ENCODE peak calls at places on chromosome 7, in four cellular contexts. Z is H1, Y is K562, T is HepG2. K is an unnamed sample.

GRCh38 chr7:27247452-27248426 is 5.1 kb downstream of the EVX1 start:
- DNase-seq in Z (no peak), T (no peak), Y (no peak), K (no peak)

GRCh38 chr7:137874390-137874789 is 27.6 kb upstream of the DGKI start:
- DNase-seq in Y (no peak), T (no peak), Z (no peak), K (no peak)

GRCh38 chr7:27241189-27242045 is 1.2 kb upstream of the EVX1 start:
- DNase-seq in Y (no peak), Z (peak; percentile 65), T (no peak), K (no peak)

GRCh38 chr7:108037140-108037539 is 34.2 kb upstream of the LAMB1 start:
- DNase-seq in T (no peak), Z (no peak), Y (peak; percentile 49), K (no peak)

GRCh38 chr7:7569615-7570014 is 2.9 kb downstream of the MIOS start:
- DNase-seq in Y (no peak), T (no peak), Z (no peak), K (no peak)

GRCh38 chr7:2508327-2509231 is 11.0 kb upstream of the LFNG start:
- DNase-seq in Z (no peak), Y (no peak), T (no peak), K (no peak)

GRCh38 chr7:157910446-157910845 is 573.6 kb downstream of the DNAJB6 start:
- DNase-seq in Y (no peak), Z (no peak), T (no peak), K (no peak)

GRCh38 chr7:128841961-128842673 is 11.9 kb downstream of the FLNC start:
- DNase-seq in Y (peak; percentile 80), T (no peak), Z (peak; percentile 88), K (no peak)

GRCh38 chr7:134545918-134546317 is 3.0 kb upstream of the AKR1B15 start:
- DNase-seq in Y (no peak), T (no peak), Z (no peak), K (no peak)

GRCh38 chr7:95469850-95470249 is 15.9 kb upstream of the ASB4 start:
- DNase-seq in Z (no peak), T (peak; percentile 66), Y (no peak), K (no peak)

GRCh38 chr7:95847061-95847460 is 74.7 kb downstream of the DYNC1I1 start:
- DNase-seq in Z (no peak), Y (no peak), T (no peak), K (no peak)

GRCh38 chr7:107322015-107322414 is 147.8 kb upstream of the GPR22 start:
- DNase-seq in Z (no peak), Y (peak; percentile 80), T (no peak), K (no peak)

GRCh38 chr7:32680259-32681173 is 185.2 kb downstream of the AVL9 start:
- DNase-seq in Y (peak; percentile 92), T (no peak), Z (no peak), K (no peak)

GRCh38 chr7:16295558-16295957 is 125.8 kb downstream of the CRPPA start:
- DNase-seq in T (no peak), Y (no peak), Z (no peak), K (no peak)

GRCh38 chr7:16989883-16990413 is 108.2 kb upstream of the AGR3 start:
- DNase-seq in Y (no peak), Z (no peak), T (peak; percentile 100), K (no peak)

GRCh38 chr7:149830997-149831729 is 7.0 kb upstream of the ZNF862 start:
- DNase-seq in Z (no peak), Y (no peak), T (no peak), K (no peak)

GRCh38 chr7:141999219-141999618 is 3.5 kb downstream of the MGAM start:
- DNase-seq in T (no peak), Z (no peak), Y (no peak), K (no peak)

GRCh38 chr7:111903797-111904196 is 302.4 kb downstream of the DOCK4 start:
- DNase-seq in Z (no peak), Y (no peak), T (no peak), K (no peak)

GRCh38 chr7:98909487-98909886 is 31.2 kb downstream of the TRRAP start:
- DNase-seq in Z (no peak), Y (no peak), T (no peak), K (no peak)

DNA sequence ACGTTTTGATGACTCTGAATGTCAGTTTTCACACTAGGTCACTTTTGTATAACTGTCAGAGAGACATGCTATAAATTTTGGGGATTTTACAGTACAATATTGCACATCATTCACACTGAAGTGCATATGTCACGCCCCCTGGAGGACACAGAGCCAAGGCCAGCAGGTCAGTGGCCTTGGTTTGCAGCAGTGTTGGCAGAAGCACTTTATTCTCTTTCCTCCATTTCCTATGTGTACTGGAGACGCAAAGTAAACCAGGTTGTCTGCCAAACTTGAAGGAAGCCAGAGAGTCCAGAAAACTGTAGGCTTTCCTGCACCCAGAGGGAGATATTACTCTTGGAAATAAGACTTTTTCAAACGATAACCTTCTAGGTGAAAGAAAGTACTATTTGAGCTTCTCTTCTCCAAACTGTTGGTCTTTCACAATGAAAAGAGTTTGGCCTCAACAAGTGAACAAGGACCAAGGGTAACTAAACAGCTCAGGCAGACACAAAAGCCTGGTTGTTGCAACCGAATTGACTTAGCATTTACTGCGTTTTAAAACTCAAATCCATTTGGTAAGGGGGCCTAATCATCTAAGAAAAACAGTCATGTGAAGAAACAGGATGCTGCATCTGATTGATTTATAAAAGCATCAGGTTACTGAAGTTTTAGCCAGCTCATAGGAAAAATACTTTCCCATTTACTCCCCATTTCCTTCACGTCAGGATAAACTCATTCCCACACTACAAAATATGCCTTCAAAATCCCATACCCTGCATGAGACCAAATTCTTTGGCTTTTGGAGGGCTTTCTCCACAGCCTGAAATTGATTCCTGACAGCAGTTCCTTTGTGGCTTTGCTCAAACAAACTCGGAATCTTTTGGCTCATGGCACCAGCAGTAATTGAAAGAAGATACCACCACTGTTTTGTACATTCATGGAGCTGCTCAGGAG is 83.0 kb upstream of the SEC61G start:
- DNase-seq in T (peak; percentile 36), Z (no peak), Y (peak; percentile 49), K (no peak)
- TF ChIP-seq USF2 in T (no peak), Z (no peak), Y (no peak), K (no peak)

DNA sequence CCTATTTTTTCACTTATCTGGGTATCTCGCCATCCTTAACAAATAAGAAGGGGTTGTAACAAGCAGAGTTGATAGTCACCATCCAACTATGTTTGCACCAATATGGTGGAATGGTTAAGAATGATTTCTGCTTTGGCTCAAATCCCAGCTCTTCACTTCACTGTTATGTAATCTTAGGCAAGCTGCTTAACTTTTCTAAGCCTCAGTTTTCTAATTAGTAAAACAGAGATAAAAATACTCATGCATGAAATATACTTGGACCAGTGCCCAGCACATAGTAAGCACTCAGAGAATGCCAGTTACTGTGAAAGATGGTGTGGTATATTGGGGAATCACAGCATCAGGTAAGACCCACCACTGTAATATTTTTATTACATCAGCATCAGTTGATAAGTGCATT is 33.6 kb downstream of the ABCB1 start:
- DNase-seq in T (no peak), Y (no peak), Z (no peak), K (no peak)
- TF ChIP-seq HDAC6 in T (no peak), Y (no peak), Z (no peak), K (no peak)

GRCh38 chr7:9557853-9558252 is 1124.4 kb downstream of the NXPH1 start:
- DNase-seq in Y (no peak), Z (no peak), T (no peak), K (no peak)
- TF ChIP-seq USF2 in Y (no peak), Z (no peak), T (no peak), K (no peak)

DNA sequence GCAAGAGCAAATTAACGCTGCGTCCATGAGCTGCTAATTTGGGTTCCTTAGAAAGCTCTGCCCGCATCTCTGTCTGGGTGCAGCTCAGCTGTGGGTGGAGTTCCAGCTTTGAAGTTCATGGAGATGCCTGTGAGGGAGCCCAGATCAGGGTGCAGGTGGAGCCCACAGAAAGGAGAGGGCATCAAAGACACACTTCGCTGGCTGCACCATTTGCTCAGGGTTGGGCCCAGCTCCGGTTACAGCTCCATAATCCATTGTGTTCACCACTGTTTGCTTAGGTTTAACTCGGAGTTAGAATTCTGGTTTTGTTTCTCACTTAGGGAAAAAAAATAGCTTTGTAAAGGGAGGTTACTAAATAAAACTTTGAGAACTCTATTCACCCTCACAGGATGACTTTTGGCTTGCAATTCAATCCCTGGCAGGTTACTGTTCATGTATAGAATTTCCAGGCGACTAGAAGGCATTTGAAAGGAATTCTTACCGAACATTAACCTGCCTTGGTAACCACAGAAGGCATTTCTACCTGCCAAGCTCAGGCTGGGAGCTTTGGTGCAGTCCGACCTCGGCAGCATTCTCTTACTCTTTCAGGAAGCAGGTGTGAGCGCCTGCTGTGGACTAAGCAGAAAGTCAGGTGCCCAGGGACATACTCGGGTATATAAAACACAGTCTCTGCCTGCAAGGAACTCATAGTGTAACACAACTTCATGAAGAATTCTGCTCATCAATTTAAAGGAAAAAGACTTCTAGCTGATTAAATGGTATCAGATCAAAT is 179.5 kb upstream of the RNF32 start:
- DNase-seq in Y (no peak), T (peak; percentile 59), Z (no peak), K (no peak)
- TF ChIP-seq HDAC6 in Y (no peak), T (no peak), Z (no peak), K (no peak)

GRCh38 chr7:44889096-44889775 is 3.9 kb upstream of the PURB start:
- DNase-seq in Z (no peak), T (no peak), Y (no peak), K (no peak)

GRCh38 chr7:44893710-44894135 is 8.4 kb upstream of the PURB start:
- DNase-seq in Y (no peak), T (no peak), Z (no peak), K (no peak)

GRCh38 chr7:44891791-44892190 is 6.5 kb upstream of the PURB start:
- DNase-seq in T (no peak), Y (no peak), Z (no peak), K (no peak)

GRCh38 chr7:44894881-44895600 is 9.7 kb upstream of the PURB start:
- DNase-seq in T (no peak), Z (no peak), Y (no peak), K (no peak)

GRCh38 chr7:44891372-44891771 is 6.0 kb upstream of the PURB start:
- DNase-seq in T (no peak), Y (no peak), Z (no peak), K (no peak)
- TF ChIP-seq USF2 in T (no peak), Y (no peak), Z (no peak), K (no peak)

GRCh38 chr7:86964973-86965726 is 94.3 kb downstream of the ELAPOR2 start:
- DNase-seq in Z (no peak), Y (no peak), T (no peak), K (no peak)
- TF ChIP-seq HDAC6 in Z (no peak), Y (no peak), T (no peak), K (no peak)

DNA sequence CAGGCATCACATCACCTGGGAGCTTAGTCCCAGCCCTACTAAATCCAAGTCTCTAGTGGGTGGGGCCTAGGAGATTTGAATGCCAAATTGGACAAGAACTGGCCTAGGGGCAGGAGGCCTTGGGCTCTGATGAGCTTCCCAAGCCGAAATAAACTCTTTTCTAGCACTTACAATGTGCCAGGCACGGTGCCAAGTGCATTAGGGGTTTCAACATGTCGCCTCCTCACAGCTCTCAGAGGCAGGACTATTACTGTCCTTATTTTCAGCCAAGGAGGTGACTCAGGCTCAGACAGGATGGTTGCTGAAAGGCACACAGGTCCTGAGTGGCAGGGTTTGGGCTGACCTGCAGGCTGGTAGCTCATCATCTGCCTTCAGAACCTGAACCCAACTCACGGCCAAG is 9.2 kb upstream of the CPA1 start:
- DNase-seq in T (no peak), Y (no peak), Z (no peak), K (no peak)
- TF ChIP-seq USF2 in T (no peak), Y (no peak), Z (no peak), K (no peak)

K was measured in GM12878.